ENCODE peak calls at places on chromosomes 11 and 22, in ten cellular contexts. One of them, this sample, is unnamed.

GRCh38 chr22:20972014-20972797 is 5.2 kb downstream of the AIFM3 start:
- DNase-seq in stimulated activated naive CD4-positive, alpha-beta T cell treated with Interleukin-2 at 50 U/mL for 16 hours: no peak
- DNase-seq in astrocyte of the hippocampus: peak
- DNase-seq in left ventricle myocardium inferior: no peak
- DNase-seq in foreskin fibroblast: no peak
- DNase-seq in body of pancreas: no peak
- DNase-seq in transverse colon: no peak
- DNase-seq in activated CD8-positive, alpha-beta memory T cell treated with anti-CD3 and anti-CD28 coated beads, Interleukin-2, amount 50 U/mL, for 48 hours: no peak
- DNase-seq in COLO829: no peak
- DNase-seq in cardiac fibroblast: no peak
- DNase-seq in this sample: no peak

GRCh38 chr11:9711454-9712307 is 47.8 kb downstream of the SWAP70 start:
- DNase-seq in left ventricle myocardium inferior: no peak
- DNase-seq in body of pancreas: no peak
- DNase-seq in COLO829: no peak
- DNase-seq in foreskin fibroblast: no peak
- DNase-seq in activated CD8-positive, alpha-beta memory T cell treated with anti-CD3 and anti-CD28 coated beads, Interleukin-2, amount 50 U/mL, for 48 hours: no peak
- DNase-seq in transverse colon: no peak
- DNase-seq in astrocyte of the hippocampus: no peak
- DNase-seq in cardiac fibroblast: no peak
- DNase-seq in stimulated activated naive CD4-positive, alpha-beta T cell treated with Interleukin-2 at 50 U/mL for 16 hours: no peak
- DNase-seq in this sample: no peak

GRCh38 chr11:4713241-4713640 is 8.7 kb downstream of the MMP26 start:
- DNase-seq in cardiac fibroblast: peak
- DNase-seq in activated CD8-positive, alpha-beta memory T cell treated with anti-CD3 and anti-CD28 coated beads, Interleukin-2, amount 50 U/mL, for 48 hours: no peak
- DNase-seq in transverse colon: no peak
- DNase-seq in foreskin fibroblast: no peak
- DNase-seq in astrocyte of the hippocampus: no peak
- DNase-seq in COLO829: no peak
- DNase-seq in left ventricle myocardium inferior: no peak
- DNase-seq in stimulated activated naive CD4-positive, alpha-beta T cell treated with Interleukin-2 at 50 U/mL for 16 hours: no peak
- DNase-seq in body of pancreas: no peak
- DNase-seq in this sample: no peak

GRCh38 chr11:61725632-61726280 is 26.7 kb upstream of the MYRF start:
- DNase-seq in astrocyte of the hippocampus: peak
- DNase-seq in stimulated activated naive CD4-positive, alpha-beta T cell treated with Interleukin-2 at 50 U/mL for 16 hours: no peak
- DNase-seq in body of pancreas: no peak
- DNase-seq in cardiac fibroblast: peak
- DNase-seq in left ventricle myocardium inferior: no peak
- DNase-seq in activated CD8-positive, alpha-beta memory T cell treated with anti-CD3 and anti-CD28 coated beads, Interleukin-2, amount 50 U/mL, for 48 hours: no peak
- DNase-seq in transverse colon: no peak
- DNase-seq in foreskin fibroblast: no peak
- DNase-seq in COLO829: no peak
- DNase-seq in this sample: peak

GRCh38 chr11:112961751-112962747 is 829 bp downstream of the NCAM1 start:
- DNase-seq in COLO829: no peak
- DNase-seq in transverse colon: peak
- DNase-seq in body of pancreas: no peak
- DNase-seq in cardiac fibroblast: no peak
- DNase-seq in activated CD8-positive, alpha-beta memory T cell treated with anti-CD3 and anti-CD28 coated beads, Interleukin-2, amount 50 U/mL, for 48 hours: peak
- DNase-seq in foreskin fibroblast: no peak
- DNase-seq in astrocyte of the hippocampus: peak
- DNase-seq in left ventricle myocardium inferior: peak
- DNase-seq in stimulated activated naive CD4-positive, alpha-beta T cell treated with Interleukin-2 at 50 U/mL for 16 hours: no peak
- DNase-seq in this sample: no peak

GRCh38 chr11:69512136-69512535 is 30.7 kb downstream of the LINC01488 start:
- DNase-seq in activated CD8-positive, alpha-beta memory T cell treated with anti-CD3 and anti-CD28 coated beads, Interleukin-2, amount 50 U/mL, for 48 hours: no peak
- DNase-seq in COLO829: no peak
- DNase-seq in cardiac fibroblast: no peak
- DNase-seq in left ventricle myocardium inferior: no peak
- DNase-seq in foreskin fibroblast: no peak
- DNase-seq in astrocyte of the hippocampus: no peak
- DNase-seq in body of pancreas: no peak
- DNase-seq in transverse colon: no peak
- DNase-seq in stimulated activated naive CD4-positive, alpha-beta T cell treated with Interleukin-2 at 50 U/mL for 16 hours: no peak
- DNase-seq in this sample: no peak

GRCh38 chr22:42937164-42937854 is 77.6 kb downstream of the PACSIN2 start:
- DNase-seq in left ventricle myocardium inferior: no peak
- DNase-seq in stimulated activated naive CD4-positive, alpha-beta T cell treated with Interleukin-2 at 50 U/mL for 16 hours: peak
- DNase-seq in astrocyte of the hippocampus: peak
- DNase-seq in foreskin fibroblast: peak
- DNase-seq in COLO829: no peak
- DNase-seq in body of pancreas: peak
- DNase-seq in activated CD8-positive, alpha-beta memory T cell treated with anti-CD3 and anti-CD28 coated beads, Interleukin-2, amount 50 U/mL, for 48 hours: peak
- DNase-seq in cardiac fibroblast: peak
- DNase-seq in transverse colon: peak
- DNase-seq in this sample: peak

GRCh38 chr11:128686745-128687177 is 7.1 kb upstream of the FLI1 start:
- DNase-seq in cardiac fibroblast: peak
- DNase-seq in COLO829: no peak
- DNase-seq in body of pancreas: peak
- DNase-seq in activated CD8-positive, alpha-beta memory T cell treated with anti-CD3 and anti-CD28 coated beads, Interleukin-2, amount 50 U/mL, for 48 hours: peak
- DNase-seq in foreskin fibroblast: peak
- DNase-seq in left ventricle myocardium inferior: peak
- DNase-seq in transverse colon: peak
- DNase-seq in stimulated activated naive CD4-positive, alpha-beta T cell treated with Interleukin-2 at 50 U/mL for 16 hours: peak
- DNase-seq in astrocyte of the hippocampus: peak
- DNase-seq in this sample: peak

GRCh38 chr11:128409476-128409875 is 177.9 kb downstream of the ETS1 start:
- DNase-seq in astrocyte of the hippocampus: no peak
- DNase-seq in body of pancreas: no peak
- DNase-seq in transverse colon: no peak
- DNase-seq in stimulated activated naive CD4-positive, alpha-beta T cell treated with Interleukin-2 at 50 U/mL for 16 hours: no peak
- DNase-seq in cardiac fibroblast: peak
- DNase-seq in left ventricle myocardium inferior: no peak
- DNase-seq in COLO829: no peak
- DNase-seq in activated CD8-positive, alpha-beta memory T cell treated with anti-CD3 and anti-CD28 coated beads, Interleukin-2, amount 50 U/mL, for 48 hours: no peak
- DNase-seq in foreskin fibroblast: peak
- DNase-seq in this sample: peak

GRCh38 chr11:8167796-8168195 is 1.0 kb downstream of the RIC3 start:
- DNase-seq in foreskin fibroblast: no peak
- DNase-seq in astrocyte of the hippocampus: peak
- DNase-seq in activated CD8-positive, alpha-beta memory T cell treated with anti-CD3 and anti-CD28 coated beads, Interleukin-2, amount 50 U/mL, for 48 hours: no peak
- DNase-seq in left ventricle myocardium inferior: no peak
- DNase-seq in stimulated activated naive CD4-positive, alpha-beta T cell treated with Interleukin-2 at 50 U/mL for 16 hours: no peak
- DNase-seq in transverse colon: no peak
- DNase-seq in cardiac fibroblast: peak
- DNase-seq in COLO829: no peak
- DNase-seq in body of pancreas: no peak
- DNase-seq in this sample: peak

GRCh38 chr11:32434387-32435151 is 770 bp downstream of the WT1 start:
- DNase-seq in transverse colon: no peak
- DNase-seq in stimulated activated naive CD4-positive, alpha-beta T cell treated with Interleukin-2 at 50 U/mL for 16 hours: no peak
- DNase-seq in foreskin fibroblast: no peak
- DNase-seq in body of pancreas: no peak
- DNase-seq in cardiac fibroblast: peak
- DNase-seq in COLO829: no peak
- DNase-seq in activated CD8-positive, alpha-beta memory T cell treated with anti-CD3 and anti-CD28 coated beads, Interleukin-2, amount 50 U/mL, for 48 hours: peak
- DNase-seq in left ventricle myocardium inferior: no peak
- DNase-seq in astrocyte of the hippocampus: no peak
- DNase-seq in this sample: no peak

GRCh38 chr22:49367016-49367697 is 460.5 kb downstream of the BRD1 start:
- DNase-seq in cardiac fibroblast: peak
- DNase-seq in astrocyte of the hippocampus: peak
- DNase-seq in foreskin fibroblast: no peak
- DNase-seq in COLO829: no peak
- DNase-seq in body of pancreas: no peak
- DNase-seq in stimulated activated naive CD4-positive, alpha-beta T cell treated with Interleukin-2 at 50 U/mL for 16 hours: no peak
- DNase-seq in transverse colon: no peak
- DNase-seq in activated CD8-positive, alpha-beta memory T cell treated with anti-CD3 and anti-CD28 coated beads, Interleukin-2, amount 50 U/mL, for 48 hours: peak
- DNase-seq in left ventricle myocardium inferior: no peak
- DNase-seq in this sample: peak

GRCh38 chr11:43503417-43503816 is 144.7 kb downstream of the TTC17 start:
- DNase-seq in stimulated activated naive CD4-positive, alpha-beta T cell treated with Interleukin-2 at 50 U/mL for 16 hours: no peak
- DNase-seq in COLO829: no peak
- DNase-seq in cardiac fibroblast: peak
- DNase-seq in transverse colon: no peak
- DNase-seq in body of pancreas: no peak
- DNase-seq in left ventricle myocardium inferior: no peak
- DNase-seq in foreskin fibroblast: no peak
- DNase-seq in activated CD8-positive, alpha-beta memory T cell treated with anti-CD3 and anti-CD28 coated beads, Interleukin-2, amount 50 U/mL, for 48 hours: no peak
- DNase-seq in astrocyte of the hippocampus: no peak
- DNase-seq in this sample: no peak

GRCh38 chr22:23403152-23403719 is 176.9 kb downstream of the IGLL1 start:
- DNase-seq in body of pancreas: no peak
- DNase-seq in COLO829: no peak
- DNase-seq in stimulated activated naive CD4-positive, alpha-beta T cell treated with Interleukin-2 at 50 U/mL for 16 hours: no peak
- DNase-seq in cardiac fibroblast: no peak
- DNase-seq in astrocyte of the hippocampus: no peak
- DNase-seq in foreskin fibroblast: no peak
- DNase-seq in transverse colon: no peak
- DNase-seq in left ventricle myocardium inferior: no peak
- DNase-seq in activated CD8-positive, alpha-beta memory T cell treated with anti-CD3 and anti-CD28 coated beads, Interleukin-2, amount 50 U/mL, for 48 hours: no peak
- DNase-seq in this sample: no peak

GRCh38 chr11:82980947-82981346 is 79.4 kb downstream of the DDIAS start:
- DNase-seq in left ventricle myocardium inferior: no peak
- DNase-seq in transverse colon: no peak
- DNase-seq in body of pancreas: no peak
- DNase-seq in stimulated activated naive CD4-positive, alpha-beta T cell treated with Interleukin-2 at 50 U/mL for 16 hours: no peak
- DNase-seq in COLO829: no peak
- DNase-seq in activated CD8-positive, alpha-beta memory T cell treated with anti-CD3 and anti-CD28 coated beads, Interleukin-2, amount 50 U/mL, for 48 hours: no peak
- DNase-seq in foreskin fibroblast: no peak
- DNase-seq in cardiac fibroblast: no peak
- DNase-seq in astrocyte of the hippocampus: no peak
- DNase-seq in this sample: no peak

GRCh38 chr11:93537767-93538261 is 5.4 kb downstream of the SMCO4 start:
- DNase-seq in COLO829: no peak
- DNase-seq in left ventricle myocardium inferior: no peak
- DNase-seq in activated CD8-positive, alpha-beta memory T cell treated with anti-CD3 and anti-CD28 coated beads, Interleukin-2, amount 50 U/mL, for 48 hours: no peak
- DNase-seq in stimulated activated naive CD4-positive, alpha-beta T cell treated with Interleukin-2 at 50 U/mL for 16 hours: no peak
- DNase-seq in foreskin fibroblast: no peak
- DNase-seq in astrocyte of the hippocampus: no peak
- DNase-seq in transverse colon: no peak
- DNase-seq in body of pancreas: peak
- DNase-seq in cardiac fibroblast: no peak
- DNase-seq in this sample: no peak

GRCh38 chr11:29300441-29300840 is 716.4 kb downstream of the KCNA4 start:
- DNase-seq in body of pancreas: no peak
- DNase-seq in COLO829: peak
- DNase-seq in stimulated activated naive CD4-positive, alpha-beta T cell treated with Interleukin-2 at 50 U/mL for 16 hours: no peak
- DNase-seq in transverse colon: no peak
- DNase-seq in astrocyte of the hippocampus: peak
- DNase-seq in activated CD8-positive, alpha-beta memory T cell treated with anti-CD3 and anti-CD28 coated beads, Interleukin-2, amount 50 U/mL, for 48 hours: no peak
- DNase-seq in left ventricle myocardium inferior: no peak
- DNase-seq in foreskin fibroblast: peak
- DNase-seq in cardiac fibroblast: peak
- DNase-seq in this sample: peak

GRCh38 chr11:7977251-7977917 is 9.8 kb upstream of the EIF3F start:
- DNase-seq in astrocyte of the hippocampus: peak
- DNase-seq in left ventricle myocardium inferior: no peak
- DNase-seq in stimulated activated naive CD4-positive, alpha-beta T cell treated with Interleukin-2 at 50 U/mL for 16 hours: no peak
- DNase-seq in transverse colon: no peak
- DNase-seq in foreskin fibroblast: peak
- DNase-seq in activated CD8-positive, alpha-beta memory T cell treated with anti-CD3 and anti-CD28 coated beads, Interleukin-2, amount 50 U/mL, for 48 hours: no peak
- DNase-seq in cardiac fibroblast: peak
- DNase-seq in body of pancreas: no peak
- DNase-seq in COLO829: no peak
- DNase-seq in this sample: peak

GRCh38 chr11:60809249-60809648 is 24.1 kb downstream of the MS4A10 start:
- DNase-seq in COLO829: no peak
- DNase-seq in astrocyte of the hippocampus: no peak
- DNase-seq in stimulated activated naive CD4-positive, alpha-beta T cell treated with Interleukin-2 at 50 U/mL for 16 hours: no peak
- DNase-seq in left ventricle myocardium inferior: no peak
- DNase-seq in body of pancreas: no peak
- DNase-seq in foreskin fibroblast: no peak
- DNase-seq in cardiac fibroblast: no peak
- DNase-seq in transverse colon: no peak
- DNase-seq in activated CD8-positive, alpha-beta memory T cell treated with anti-CD3 and anti-CD28 coated beads, Interleukin-2, amount 50 U/mL, for 48 hours: no peak
- DNase-seq in this sample: no peak

GRCh38 chr11:112613051-112613972 is 347.9 kb upstream of the NCAM1 start:
- DNase-seq in activated CD8-positive, alpha-beta memory T cell treated with anti-CD3 and anti-CD28 coated beads, Interleukin-2, amount 50 U/mL, for 48 hours: no peak
- DNase-seq in transverse colon: no peak
- DNase-seq in stimulated activated naive CD4-positive, alpha-beta T cell treated with Interleukin-2 at 50 U/mL for 16 hours: no peak
- DNase-seq in COLO829: peak
- DNase-seq in astrocyte of the hippocampus: peak
- DNase-seq in body of pancreas: peak
- DNase-seq in cardiac fibroblast: peak
- DNase-seq in left ventricle myocardium inferior: no peak
- DNase-seq in foreskin fibroblast: no peak
- DNase-seq in this sample: peak

GRCh38 chr11:128789497-128790080 is 77.5 kb downstream of the KCNJ1 start:
- DNase-seq in transverse colon: no peak
- DNase-seq in cardiac fibroblast: peak
- DNase-seq in COLO829: no peak
- DNase-seq in activated CD8-positive, alpha-beta memory T cell treated with anti-CD3 and anti-CD28 coated beads, Interleukin-2, amount 50 U/mL, for 48 hours: no peak
- DNase-seq in stimulated activated naive CD4-positive, alpha-beta T cell treated with Interleukin-2 at 50 U/mL for 16 hours: no peak
- DNase-seq in body of pancreas: no peak
- DNase-seq in astrocyte of the hippocampus: no peak
- DNase-seq in foreskin fibroblast: no peak
- DNase-seq in left ventricle myocardium inferior: no peak
- DNase-seq in this sample: no peak

GRCh38 chr11:12224537-12224893 is 114.1 kb downstream of the MICAL2 start:
- DNase-seq in COLO829: peak
- DNase-seq in body of pancreas: peak
- DNase-seq in stimulated activated naive CD4-positive, alpha-beta T cell treated with Interleukin-2 at 50 U/mL for 16 hours: peak
- DNase-seq in astrocyte of the hippocampus: peak
- DNase-seq in left ventricle myocardium inferior: peak
- DNase-seq in foreskin fibroblast: no peak
- DNase-seq in transverse colon: peak
- DNase-seq in cardiac fibroblast: peak
- DNase-seq in activated CD8-positive, alpha-beta memory T cell treated with anti-CD3 and anti-CD28 coated beads, Interleukin-2, amount 50 U/mL, for 48 hours: peak
- DNase-seq in this sample: peak

GRCh38 chr11:69558519-69558941 is 77.1 kb downstream of the LINC01488 start:
- DNase-seq in foreskin fibroblast: no peak
- DNase-seq in cardiac fibroblast: no peak
- DNase-seq in activated CD8-positive, alpha-beta memory T cell treated with anti-CD3 and anti-CD28 coated beads, Interleukin-2, amount 50 U/mL, for 48 hours: peak
- DNase-seq in COLO829: no peak
- DNase-seq in stimulated activated naive CD4-positive, alpha-beta T cell treated with Interleukin-2 at 50 U/mL for 16 hours: peak
- DNase-seq in astrocyte of the hippocampus: no peak
- DNase-seq in left ventricle myocardium inferior: no peak
- DNase-seq in transverse colon: no peak
- DNase-seq in body of pancreas: no peak
- DNase-seq in this sample: no peak

GRCh38 chr11:30585892-30586250 is 282 bp downstream of the MPPED2 start:
- DNase-seq in COLO829: no peak
- DNase-seq in astrocyte of the hippocampus: peak
- DNase-seq in foreskin fibroblast: no peak
- DNase-seq in activated CD8-positive, alpha-beta memory T cell treated with anti-CD3 and anti-CD28 coated beads, Interleukin-2, amount 50 U/mL, for 48 hours: no peak
- DNase-seq in cardiac fibroblast: no peak
- DNase-seq in stimulated activated naive CD4-positive, alpha-beta T cell treated with Interleukin-2 at 50 U/mL for 16 hours: no peak
- DNase-seq in transverse colon: peak
- DNase-seq in body of pancreas: peak
- DNase-seq in left ventricle myocardium inferior: peak
- DNase-seq in this sample: no peak

GRCh38 chr11:70146895-70147520 is 56.1 kb upstream of the FADD start:
- DNase-seq in body of pancreas: no peak
- DNase-seq in foreskin fibroblast: no peak
- DNase-seq in left ventricle myocardium inferior: no peak
- DNase-seq in transverse colon: no peak
- DNase-seq in cardiac fibroblast: no peak
- DNase-seq in COLO829: no peak
- DNase-seq in activated CD8-positive, alpha-beta memory T cell treated with anti-CD3 and anti-CD28 coated beads, Interleukin-2, amount 50 U/mL, for 48 hours: no peak
- DNase-seq in astrocyte of the hippocampus: no peak
- DNase-seq in stimulated activated naive CD4-positive, alpha-beta T cell treated with Interleukin-2 at 50 U/mL for 16 hours: no peak
- DNase-seq in this sample: no peak

GRCh38 chr11:90218606-90219005 is 4.2 kb downstream of the CHORDC1 start:
- DNase-seq in transverse colon: no peak
- DNase-seq in left ventricle myocardium inferior: peak
- DNase-seq in stimulated activated naive CD4-positive, alpha-beta T cell treated with Interleukin-2 at 50 U/mL for 16 hours: no peak
- DNase-seq in activated CD8-positive, alpha-beta memory T cell treated with anti-CD3 and anti-CD28 coated beads, Interleukin-2, amount 50 U/mL, for 48 hours: no peak
- DNase-seq in body of pancreas: no peak
- DNase-seq in foreskin fibroblast: no peak
- DNase-seq in astrocyte of the hippocampus: no peak
- DNase-seq in COLO829: no peak
- DNase-seq in cardiac fibroblast: no peak
- DNase-seq in this sample: no peak

GRCh38 chr22:37479196-37479595 is 7.0 kb downstream of the MFNG start:
- DNase-seq in transverse colon: no peak
- DNase-seq in astrocyte of the hippocampus: no peak
- DNase-seq in left ventricle myocardium inferior: no peak
- DNase-seq in foreskin fibroblast: no peak
- DNase-seq in activated CD8-positive, alpha-beta memory T cell treated with anti-CD3 and anti-CD28 coated beads, Interleukin-2, amount 50 U/mL, for 48 hours: no peak
- DNase-seq in cardiac fibroblast: no peak
- DNase-seq in body of pancreas: no peak
- DNase-seq in COLO829: no peak
- DNase-seq in stimulated activated naive CD4-positive, alpha-beta T cell treated with Interleukin-2 at 50 U/mL for 16 hours: no peak
- DNase-seq in this sample: no peak

GRCh38 chr22:26168934-26169311 is 339 bp upstream of the SEZ6L start:
- DNase-seq in cardiac fibroblast: no peak
- DNase-seq in activated CD8-positive, alpha-beta memory T cell treated with anti-CD3 and anti-CD28 coated beads, Interleukin-2, amount 50 U/mL, for 48 hours: no peak
- DNase-seq in transverse colon: no peak
- DNase-seq in left ventricle myocardium inferior: peak
- DNase-seq in foreskin fibroblast: peak
- DNase-seq in COLO829: no peak
- DNase-seq in astrocyte of the hippocampus: no peak
- DNase-seq in body of pancreas: no peak
- DNase-seq in stimulated activated naive CD4-positive, alpha-beta T cell treated with Interleukin-2 at 50 U/mL for 16 hours: no peak
- DNase-seq in this sample: no peak